ENCODE peak calls at places on chromosomes 12 and 14, in seven cellular contexts. One of them, this sample, is unnamed.

GRCh38 chr12:131854861-131855476 is 26.8 kb downstream of the MMP17 start:
- DNase-seq in Peyer's patch: no peak
- DNase-seq in heart left ventricle: no peak
- DNase-seq in vagina: no peak
- DNase-seq in A549: peak; percentile 30
- DNase-seq in adrenal gland: no peak
- DNase-seq in uterus: no peak
- DNase-seq in this sample: peak; percentile 44

GRCh38 chr12:95830335-95831089 is 28.2 kb upstream of the SNRPF start:
- DNase-seq in heart left ventricle: no peak
- DNase-seq in vagina: no peak
- DNase-seq in Peyer's patch: no peak
- DNase-seq in uterus: no peak
- DNase-seq in A549: no peak
- DNase-seq in adrenal gland: no peak
- DNase-seq in this sample: no peak

GRCh38 chr14:55911794-55912193 is 206.4 kb upstream of the PELI2 start:
- DNase-seq in adrenal gland: no peak
- DNase-seq in A549: no peak
- DNase-seq in vagina: no peak
- DNase-seq in uterus: no peak
- DNase-seq in heart left ventricle: no peak
- DNase-seq in Peyer's patch: no peak
- DNase-seq in this sample: no peak

GRCh38 chr12:62760779-62761178 is 174.2 kb downstream of the PPM1H start:
- DNase-seq in uterus: no peak
- DNase-seq in vagina: no peak
- DNase-seq in Peyer's patch: no peak
- DNase-seq in heart left ventricle: no peak
- DNase-seq in adrenal gland: no peak
- DNase-seq in A549: peak; percentile 91
- DNase-seq in this sample: no peak

GRCh38 chr14:54567224-54567633 is 301 bp downstream of the SAMD4A start:
- DNase-seq in A549: peak; percentile 35
- DNase-seq in adrenal gland: no peak
- DNase-seq in vagina: no peak
- DNase-seq in heart left ventricle: peak; percentile 41
- DNase-seq in Peyer's patch: peak; percentile 41
- DNase-seq in uterus: no peak
- DNase-seq in this sample: no peak

GRCh38 chr12:130335517-130336392 is 1.9 kb upstream of the PIWIL1 start:
- DNase-seq in heart left ventricle: no peak
- DNase-seq in uterus: no peak
- DNase-seq in A549: peak; percentile 73
- DNase-seq in Peyer's patch: no peak
- DNase-seq in adrenal gland: peak; percentile 38
- DNase-seq in vagina: no peak
- DNase-seq in this sample: peak; percentile 71

GRCh38 chr12:67366530-67367196 is 97.5 kb downstream of the CAND1 start:
- DNase-seq in A549: no peak
- DNase-seq in vagina: no peak
- DNase-seq in heart left ventricle: peak; percentile 53
- DNase-seq in uterus: no peak
- DNase-seq in adrenal gland: no peak
- DNase-seq in Peyer's patch: no peak
- DNase-seq in this sample: no peak

GRCh38 chr14:65821224-65821753 is 408.8 kb downstream of the FUT8 start:
- DNase-seq in adrenal gland: no peak
- DNase-seq in uterus: no peak
- DNase-seq in heart left ventricle: no peak
- DNase-seq in Peyer's patch: no peak
- DNase-seq in A549: no peak
- DNase-seq in vagina: no peak
- DNase-seq in this sample: no peak

GRCh38 chr14:33842299-33842698 is 108.6 kb downstream of the EGLN3 start:
- DNase-seq in vagina: no peak
- DNase-seq in A549: peak; percentile 19
- DNase-seq in heart left ventricle: no peak
- DNase-seq in Peyer's patch: no peak
- DNase-seq in adrenal gland: no peak
- DNase-seq in uterus: no peak
- DNase-seq in this sample: no peak

GRCh38 chr14:104876251-104876699 is 11.2 kb downstream of the CEP170B start:
- DNase-seq in Peyer's patch: no peak
- DNase-seq in A549: peak; percentile 69
- DNase-seq in adrenal gland: no peak
- DNase-seq in vagina: no peak
- DNase-seq in heart left ventricle: no peak
- DNase-seq in uterus: no peak
- DNase-seq in this sample: peak; percentile 43

GRCh38 chr12:29581641-29582040 is 84.2 kb upstream of the OVCH1 start:
- DNase-seq in Peyer's patch: no peak
- DNase-seq in uterus: no peak
- DNase-seq in A549: no peak
- DNase-seq in adrenal gland: no peak
- DNase-seq in vagina: no peak
- DNase-seq in heart left ventricle: no peak
- DNase-seq in this sample: no peak

GRCh38 chr12:125143491-125143890 is 78.3 kb downstream of the AACS start:
- DNase-seq in vagina: no peak
- DNase-seq in Peyer's patch: no peak
- DNase-seq in uterus: no peak
- DNase-seq in heart left ventricle: peak; percentile 88
- DNase-seq in adrenal gland: peak; percentile 36
- DNase-seq in A549: no peak
- DNase-seq in this sample: no peak

GRCh38 chr14:84535491-84535890 is 994.5 kb upstream of the FLRT2 start:
- DNase-seq in adrenal gland: no peak
- DNase-seq in uterus: no peak
- DNase-seq in vagina: no peak
- DNase-seq in heart left ventricle: no peak
- DNase-seq in A549: no peak
- DNase-seq in Peyer's patch: no peak
- DNase-seq in this sample: no peak

GRCh38 chr12:48816148-48816854 is 2.0 kb upstream of the CACNB3 start:
- DNase-seq in adrenal gland: no peak
- DNase-seq in uterus: no peak
- DNase-seq in vagina: no peak
- DNase-seq in A549: no peak
- DNase-seq in heart left ventricle: no peak
- DNase-seq in Peyer's patch: no peak
- DNase-seq in this sample: no peak

GRCh38 chr12:78101181-78101876 is 270.6 kb downstream of the NAV3 start:
- DNase-seq in heart left ventricle: no peak
- DNase-seq in A549: no peak
- DNase-seq in vagina: no peak
- DNase-seq in uterus: no peak
- DNase-seq in adrenal gland: no peak
- DNase-seq in Peyer's patch: no peak
- DNase-seq in this sample: no peak

GRCh38 chr12:264269-264668 is 1.6 kb upstream of the SLC6A13 start:
- DNase-seq in uterus: no peak
- DNase-seq in heart left ventricle: no peak
- DNase-seq in vagina: no peak
- DNase-seq in Peyer's patch: no peak
- DNase-seq in A549: no peak
- DNase-seq in adrenal gland: no peak
- DNase-seq in this sample: no peak

GRCh38 chr12:55931317-55931779 is 386 bp downstream of the DGKA start:
- DNase-seq in adrenal gland: no peak
- DNase-seq in heart left ventricle: no peak
- DNase-seq in A549: no peak
- DNase-seq in uterus: peak; percentile 33
- DNase-seq in vagina: no peak
- DNase-seq in Peyer's patch: no peak
- DNase-seq in this sample: peak; percentile 31

GRCh38 chr12:79373896-79374499 is 316.8 kb downstream of the PAWR start:
- DNase-seq in uterus: no peak
- DNase-seq in adrenal gland: peak; percentile 34
- DNase-seq in A549: peak; percentile 62
- DNase-seq in heart left ventricle: no peak
- DNase-seq in Peyer's patch: no peak
- DNase-seq in vagina: no peak
- DNase-seq in this sample: peak; percentile 34

GRCh38 chr12:50221228-50222008 is 54.2 kb upstream of the CERS5 start:
- DNase-seq in heart left ventricle: no peak
- DNase-seq in A549: peak; percentile 31
- DNase-seq in Peyer's patch: no peak
- DNase-seq in vagina: no peak
- DNase-seq in uterus: no peak
- DNase-seq in adrenal gland: no peak
- DNase-seq in this sample: peak; percentile 85
- TF ChIP-seq POLR2A in heart left ventricle: no peak
- TF ChIP-seq POLR2A in A549: no peak
- TF ChIP-seq POLR2A in Peyer's patch: no peak
- TF ChIP-seq POLR2A in vagina: no peak
- TF ChIP-seq POLR2A in uterus: no peak
- TF ChIP-seq POLR2A in adrenal gland: peak; percentile 49
- TF ChIP-seq POLR2A in this sample: peak; percentile 29

GRCh38 chr12:21613931-21614330 is 9.3 kb upstream of the GYS2 start:
- DNase-seq in uterus: no peak
- DNase-seq in adrenal gland: no peak
- DNase-seq in vagina: no peak
- DNase-seq in Peyer's patch: no peak
- DNase-seq in A549: peak; percentile 22
- DNase-seq in heart left ventricle: no peak
- DNase-seq in this sample: peak; percentile 34
- TF ChIP-seq CTCF in uterus: no peak
- TF ChIP-seq CTCF in adrenal gland: no peak
- TF ChIP-seq CTCF in vagina: no peak
- TF ChIP-seq CTCF in Peyer's patch: peak; percentile 7
- TF ChIP-seq CTCF in A549: no peak
- TF ChIP-seq CTCF in heart left ventricle: no peak
- TF ChIP-seq CTCF in this sample: no peak

GRCh38 chr14:57268161-57269067 is at the start of the genes AP5M1 and EXOC5:
- DNase-seq in adrenal gland: peak; percentile 93
- DNase-seq in A549: peak; percentile 94
- DNase-seq in vagina: no peak
- DNase-seq in Peyer's patch: peak; percentile 93
- DNase-seq in uterus: peak; percentile 85
- DNase-seq in heart left ventricle: peak; percentile 95
- DNase-seq in this sample: peak; percentile 96
- TF ChIP-seq POLR2A in adrenal gland: peak; percentile 84
- TF ChIP-seq POLR2A in A549: peak; percentile 58
- TF ChIP-seq POLR2A in vagina: no peak
- TF ChIP-seq POLR2A in Peyer's patch: peak; percentile 65
- TF ChIP-seq POLR2A in uterus: no peak
- TF ChIP-seq POLR2A in heart left ventricle: no peak
- TF ChIP-seq POLR2A in this sample: peak; percentile 55

GRCh38 chr12:75447695-75448393 is 32.7 kb upstream of the GLIPR1 start:
- DNase-seq in vagina: no peak
- DNase-seq in heart left ventricle: no peak
- DNase-seq in uterus: no peak
- DNase-seq in A549: no peak
- DNase-seq in adrenal gland: no peak
- DNase-seq in Peyer's patch: no peak
- DNase-seq in this sample: no peak
- TF ChIP-seq CTCF in vagina: no peak
- TF ChIP-seq CTCF in heart left ventricle: no peak
- TF ChIP-seq CTCF in uterus: no peak
- TF ChIP-seq CTCF in A549: no peak
- TF ChIP-seq CTCF in adrenal gland: no peak
- TF ChIP-seq CTCF in Peyer's patch: no peak
- TF ChIP-seq CTCF in this sample: no peak

GRCh38 chr12:109477185-109477962 is at the start of the genes KCTD10 and UBE3B:
- DNase-seq in vagina: no peak
- DNase-seq in heart left ventricle: peak; percentile 93
- DNase-seq in A549: peak; percentile 94
- DNase-seq in uterus: peak; percentile 87
- DNase-seq in adrenal gland: peak; percentile 89
- DNase-seq in Peyer's patch: peak; percentile 80
- DNase-seq in this sample: peak; percentile 95
- TF ChIP-seq POLR2A in vagina: no peak
- TF ChIP-seq POLR2A in heart left ventricle: peak; percentile 50
- TF ChIP-seq POLR2A in A549: peak; percentile 67
- TF ChIP-seq POLR2A in uterus: peak; percentile 84
- TF ChIP-seq POLR2A in adrenal gland: peak; percentile 67
- TF ChIP-seq POLR2A in Peyer's patch: peak; percentile 40
- TF ChIP-seq POLR2A in this sample: peak; percentile 60

GRCh38 chr12:22083167-22083566 is 37.1 kb downstream of the CMAS start:
- DNase-seq in vagina: no peak
- DNase-seq in heart left ventricle: no peak
- DNase-seq in A549: peak; percentile 36
- DNase-seq in adrenal gland: no peak
- DNase-seq in uterus: no peak
- DNase-seq in Peyer's patch: no peak
- DNase-seq in this sample: peak; percentile 59
- TF ChIP-seq CTCF in vagina: peak; percentile 49
- TF ChIP-seq CTCF in heart left ventricle: peak; percentile 64
- TF ChIP-seq CTCF in A549: peak; percentile 76
- TF ChIP-seq CTCF in adrenal gland: peak; percentile 55
- TF ChIP-seq CTCF in uterus: peak; percentile 46
- TF ChIP-seq CTCF in Peyer's patch: peak; percentile 51
- TF ChIP-seq CTCF in this sample: peak; percentile 37

GRCh38 chr12:98503593-98504367 is 11.6 kb upstream of the TMPO start:
- DNase-seq in Peyer's patch: peak; percentile 93
- DNase-seq in vagina: no peak
- DNase-seq in heart left ventricle: peak; percentile 96
- DNase-seq in A549: peak; percentile 98
- DNase-seq in uterus: peak; percentile 95
- DNase-seq in adrenal gland: peak; percentile 97
- DNase-seq in this sample: peak; percentile 98
- TF ChIP-seq POLR2A in Peyer's patch: no peak
- TF ChIP-seq POLR2A in vagina: no peak
- TF ChIP-seq POLR2A in heart left ventricle: peak; percentile 6
- TF ChIP-seq POLR2A in A549: peak; percentile 44
- TF ChIP-seq POLR2A in uterus: no peak
- TF ChIP-seq POLR2A in adrenal gland: peak; percentile 50
- TF ChIP-seq POLR2A in this sample: peak; percentile 88

DNA sequence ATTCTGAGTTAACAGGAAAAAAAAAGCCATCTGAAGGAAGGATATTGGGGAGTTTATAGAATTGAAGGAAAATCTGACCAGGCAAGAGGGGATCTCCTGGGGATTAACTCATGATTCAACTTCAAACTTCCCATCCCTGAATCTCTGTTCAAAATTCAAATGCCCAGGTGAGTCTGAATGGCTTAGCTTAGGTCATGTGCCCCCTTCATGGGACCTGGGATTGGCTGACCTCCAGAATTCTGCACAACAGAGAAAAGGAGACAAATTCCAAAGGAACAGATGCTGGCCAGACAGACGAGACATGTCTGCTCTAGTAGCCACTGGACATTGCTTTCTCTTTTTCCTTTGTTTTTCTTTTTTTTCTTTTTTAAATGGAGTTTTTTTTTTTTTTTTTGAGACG is 26.3 kb upstream of the TMED10 start:
- DNase-seq in uterus: no peak
- DNase-seq in A549: no peak
- DNase-seq in heart left ventricle: no peak
- DNase-seq in adrenal gland: no peak
- DNase-seq in Peyer's patch: no peak
- DNase-seq in vagina: no peak
- DNase-seq in this sample: no peak
- TF ChIP-seq CTCF in uterus: no peak
- TF ChIP-seq CTCF in A549: no peak
- TF ChIP-seq CTCF in heart left ventricle: no peak
- TF ChIP-seq CTCF in adrenal gland: no peak
- TF ChIP-seq CTCF in Peyer's patch: no peak
- TF ChIP-seq CTCF in vagina: no peak
- TF ChIP-seq CTCF in this sample: no peak

DNA sequence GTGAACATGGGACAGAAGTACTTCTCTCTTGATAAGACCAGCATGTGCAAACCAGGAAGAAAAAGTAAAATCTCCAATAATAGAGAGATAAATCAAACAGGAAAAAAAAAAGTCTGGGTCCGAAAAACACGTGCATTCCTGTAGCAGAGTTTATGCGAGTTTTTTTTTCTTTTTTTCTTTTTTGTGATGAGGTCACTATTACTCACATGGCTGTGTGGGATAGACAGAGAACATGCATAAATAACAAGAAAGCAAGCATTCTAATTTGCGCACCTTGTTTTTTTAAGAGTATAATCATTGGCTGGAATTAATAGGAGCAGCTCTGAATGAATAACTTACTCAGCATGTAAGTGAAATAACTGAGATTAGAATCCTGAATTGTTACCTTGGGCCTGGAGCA is 91.9 kb upstream of the CPM start:
- DNase-seq in A549: no peak
- DNase-seq in uterus: no peak
- DNase-seq in vagina: no peak
- DNase-seq in heart left ventricle: no peak
- DNase-seq in adrenal gland: no peak
- DNase-seq in Peyer's patch: no peak
- DNase-seq in this sample: no peak
- TF ChIP-seq POLR2A in A549: no peak
- TF ChIP-seq POLR2A in uterus: no peak
- TF ChIP-seq POLR2A in vagina: no peak
- TF ChIP-seq POLR2A in heart left ventricle: no peak
- TF ChIP-seq POLR2A in adrenal gland: no peak
- TF ChIP-seq POLR2A in Peyer's patch: no peak
- TF ChIP-seq POLR2A in this sample: no peak

This sample was measured in NB4.